ENCODE peak calls at places on chromosome 4, in five cellular contexts. A, M, G, Y and T are unnamed samples.

GRCh38 chr4:107470173-107470572 is 249.9 kb downstream of the PAPSS1 start:
- DNase-seq in A (no peak), M (no peak), G (no peak), Y (no peak), T (no peak)

GRCh38 chr4:81470456-81471327 is 1.0 kb downstream of the RASGEF1B start:
- DNase-seq in A (no peak), M (peak), G (peak), Y (peak), T (no peak)

GRCh38 chr4:91502365-91502764 is 801.4 kb upstream of the GRID2 start:
- DNase-seq in A (peak), M (no peak), G (no peak), Y (no peak), T (peak)

GRCh38 chr4:30821891-30822612 is 101.9 kb downstream of the PCDH7 start:
- DNase-seq in A (no peak), M (no peak), G (no peak), Y (peak), T (peak)

GRCh38 chr4:158814636-158815035 is 45.8 kb downstream of the FNIP2 start:
- DNase-seq in A (no peak), M (no peak), G (no peak), Y (peak), T (no peak)

GRCh38 chr4:3801931-3802550 is 35.9 kb downstream of the ADRA2C start:
- DNase-seq in A (no peak), M (no peak), G (peak), Y (no peak), T (no peak)

GRCh38 chr4:127203561-127204260 is 429.0 kb upstream of the INTU start:
- DNase-seq in A (no peak), M (no peak), G (no peak), Y (peak), T (no peak)

GRCh38 chr4:184792334-184792733 is 33.4 kb downstream of the ACSL1 start:
- DNase-seq in A (no peak), M (no peak), G (no peak), Y (no peak), T (no peak)

GRCh38 chr4:139209470-139210063 is 32.5 kb upstream of the ELF2 start:
- DNase-seq in A (no peak), M (no peak), G (no peak), Y (no peak), T (no peak)

GRCh38 chr4:145554691-145555090 is 64.5 kb upstream of the MMAA start:
- DNase-seq in A (no peak), M (no peak), G (no peak), Y (no peak), T (no peak)

GRCh38 chr4:76251448-76252270 is at the start of gene FAM47E:
- DNase-seq in A (no peak), M (peak), G (peak), Y (peak), T (peak)

GRCh38 chr4:39706829-39707511 is 9.0 kb downstream of the UBE2K start:
- DNase-seq in A (no peak), M (no peak), G (no peak), Y (no peak), T (no peak)

GRCh38 chr4:97395980-97396562 is 747.2 kb downstream of the STPG2 start:
- DNase-seq in A (no peak), M (no peak), G (no peak), Y (no peak), T (no peak)

GRCh38 chr4:1198070-1198844 is 25.9 kb upstream of the SPON2 start:
- DNase-seq in A (no peak), M (no peak), G (peak), Y (no peak), T (no peak)

GRCh38 chr4:186839122-186840037 is 115.7 kb upstream of the FAT1 start:
- DNase-seq in A (peak), M (no peak), G (no peak), Y (peak), T (peak)

GRCh38 chr4:147003956-147004580 is 58.4 kb upstream of the TTC29 start:
- DNase-seq in A (no peak), M (no peak), G (no peak), Y (peak), T (no peak)

GRCh38 chr4:5524451-5524850 is 183.9 kb downstream of the EVC2 start:
- DNase-seq in A (no peak), M (no peak), G (no peak), Y (no peak), T (no peak)

GRCh38 chr4:79445371-79445781 is 37.3 kb upstream of the GK2 start:
- DNase-seq in A (no peak), M (no peak), G (peak), Y (peak), T (no peak)

GRCh38 chr4:152460488-152460887 is 75.4 kb downstream of the FBXW7 start:
- DNase-seq in A (peak), M (no peak), G (no peak), Y (peak), T (peak)

GRCh38 chr4:84224522-84224921 is 274.6 kb downstream of the NKX6-1 start:
- DNase-seq in A (no peak), M (no peak), G (no peak), Y (no peak), T (no peak)

GRCh38 chr4:123877561-123877960 is 481.0 kb downstream of the SPRY1 start:
- DNase-seq in A (no peak), M (no peak), G (no peak), Y (no peak), T (no peak)

GRCh38 chr4:125951275-125951887 is 636.6 kb downstream of the FAT4 start:
- DNase-seq in A (no peak), M (no peak), G (no peak), Y (peak), T (no peak)

GRCh38 chr4:185144601-185145240 is 1.7 kb downstream of the SLC25A4 start:
- DNase-seq in A (no peak), M (no peak), G (no peak), Y (no peak), T (no peak)

GRCh38 chr4:1349359-1350168 is 2.6 kb downstream of the UVSSA start:
- DNase-seq in A (no peak), M (no peak), G (no peak), Y (no peak), T (no peak)

GRCh38 chr4:89681219-89681618 is 155.7 kb downstream of the SNCA start:
- DNase-seq in A (no peak), M (no peak), G (peak), Y (no peak), T (no peak)

GRCh38 chr4:56026596-56026995 is 77.9 kb downstream of the CEP135 start:
- DNase-seq in A (no peak), M (no peak), G (no peak), Y (no peak), T (no peak)

GRCh38 chr4:129246850-129247542 is 151.0 kb downstream of the C4orf33 start:
- DNase-seq in A (no peak), M (no peak), G (no peak), Y (no peak), T (no peak)

GRCh38 chr4:147683172-147683571 is 791 bp downstream of the PRMT9 start:
- DNase-seq in A (peak), M (peak), G (no peak), Y (peak), T (peak)

GRCh38 chr4:3301450-3302163 is 8.8 kb downstream of the RGS12 start:
- DNase-seq in A (no peak), M (peak), G (no peak), Y (no peak), T (no peak)